ENCODE peak calls at places on chromosomes 3 and 15, in seven cellular contexts. One of them, this sample, is unnamed.

GRCh38 chr3:150922611-150923010 is 17.4 kb upstream of the MINDY4B start:
- DNase-seq in Panc1: no peak
- DNase-seq in HCT116: peak; percentile 21
- DNase-seq in cardiac muscle cell: peak; percentile 22
- DNase-seq in KBM-7: no peak
- DNase-seq in activated naive CD4-positive, alpha-beta T cell treated with anti-CD3 and anti-CD28 coated beads, Interleukin-2, amount 10 ng/mL, durations not matched to agents 7 days and 5 days: no peak
- DNase-seq in fibroblast of pulmonary artery: peak; percentile 6
- DNase-seq in this sample: no peak

GRCh38 chr3:39531681-39532080 is 64.2 kb downstream of the MOBP start:
- DNase-seq in cardiac muscle cell: peak; percentile 92
- DNase-seq in HCT116: peak; percentile 21
- DNase-seq in activated naive CD4-positive, alpha-beta T cell treated with anti-CD3 and anti-CD28 coated beads, Interleukin-2, amount 10 ng/mL, durations not matched to agents 7 days and 5 days: no peak
- DNase-seq in Panc1: no peak
- DNase-seq in KBM-7: no peak
- DNase-seq in fibroblast of pulmonary artery: peak; percentile 95
- DNase-seq in this sample: peak; percentile 89

GRCh38 chr3:197482001-197482400 is 73.8 kb downstream of the BDH1 start:
- DNase-seq in KBM-7: no peak
- DNase-seq in Panc1: no peak
- DNase-seq in fibroblast of pulmonary artery: peak; percentile 39
- DNase-seq in cardiac muscle cell: no peak
- DNase-seq in HCT116: no peak
- DNase-seq in activated naive CD4-positive, alpha-beta T cell treated with anti-CD3 and anti-CD28 coated beads, Interleukin-2, amount 10 ng/mL, durations not matched to agents 7 days and 5 days: no peak
- DNase-seq in this sample: peak; percentile 77

GRCh38 chr15:35507932-35508638 is 37.9 kb downstream of the DPH6 start:
- DNase-seq in cardiac muscle cell: no peak
- DNase-seq in HCT116: no peak
- DNase-seq in activated naive CD4-positive, alpha-beta T cell treated with anti-CD3 and anti-CD28 coated beads, Interleukin-2, amount 10 ng/mL, durations not matched to agents 7 days and 5 days: no peak
- DNase-seq in KBM-7: no peak
- DNase-seq in fibroblast of pulmonary artery: no peak
- DNase-seq in Panc1: no peak
- DNase-seq in this sample: no peak

GRCh38 chr3:46162975-46163550 is 45.0 kb downstream of the CCR1 start:
- DNase-seq in Panc1: no peak
- DNase-seq in HCT116: peak; percentile 67
- DNase-seq in fibroblast of pulmonary artery: no peak
- DNase-seq in cardiac muscle cell: no peak
- DNase-seq in KBM-7: no peak
- DNase-seq in activated naive CD4-positive, alpha-beta T cell treated with anti-CD3 and anti-CD28 coated beads, Interleukin-2, amount 10 ng/mL, durations not matched to agents 7 days and 5 days: no peak
- DNase-seq in this sample: no peak

GRCh38 chr3:101850327-101851048 is 1.2 kb downstream of the NFKBIZ start:
- DNase-seq in HCT116: no peak
- DNase-seq in cardiac muscle cell: peak; percentile 73
- DNase-seq in fibroblast of pulmonary artery: peak; percentile 79
- DNase-seq in Panc1: no peak
- DNase-seq in KBM-7: peak; percentile 81
- DNase-seq in activated naive CD4-positive, alpha-beta T cell treated with anti-CD3 and anti-CD28 coated beads, Interleukin-2, amount 10 ng/mL, durations not matched to agents 7 days and 5 days: peak; percentile 68
- DNase-seq in this sample: peak; percentile 71

GRCh38 chr3:143306419-143306818 is 186.8 kb downstream of the CHST2 start:
- DNase-seq in Panc1: no peak
- DNase-seq in cardiac muscle cell: no peak
- DNase-seq in HCT116: no peak
- DNase-seq in activated naive CD4-positive, alpha-beta T cell treated with anti-CD3 and anti-CD28 coated beads, Interleukin-2, amount 10 ng/mL, durations not matched to agents 7 days and 5 days: no peak
- DNase-seq in KBM-7: no peak
- DNase-seq in fibroblast of pulmonary artery: no peak
- DNase-seq in this sample: peak; percentile 57

GRCh38 chr3:83523470-83524073 is 1435.2 kb upstream of the CADM2 start:
- DNase-seq in HCT116: no peak
- DNase-seq in activated naive CD4-positive, alpha-beta T cell treated with anti-CD3 and anti-CD28 coated beads, Interleukin-2, amount 10 ng/mL, durations not matched to agents 7 days and 5 days: no peak
- DNase-seq in cardiac muscle cell: peak; percentile 39
- DNase-seq in fibroblast of pulmonary artery: peak; percentile 59
- DNase-seq in Panc1: peak; percentile 48
- DNase-seq in KBM-7: peak; percentile 67
- DNase-seq in this sample: peak; percentile 72

GRCh38 chr3:172622916-172623700 is 87.8 kb downstream of the NCEH1 start:
- DNase-seq in activated naive CD4-positive, alpha-beta T cell treated with anti-CD3 and anti-CD28 coated beads, Interleukin-2, amount 10 ng/mL, durations not matched to agents 7 days and 5 days: peak; percentile 55
- DNase-seq in KBM-7: peak; percentile 39
- DNase-seq in fibroblast of pulmonary artery: peak; percentile 78
- DNase-seq in cardiac muscle cell: peak; percentile 70
- DNase-seq in HCT116: no peak
- DNase-seq in Panc1: no peak
- DNase-seq in this sample: peak; percentile 78

GRCh38 chr3:59106085-59106629 is 56.3 kb upstream of the CFAP20DC start:
- DNase-seq in fibroblast of pulmonary artery: no peak
- DNase-seq in HCT116: no peak
- DNase-seq in KBM-7: no peak
- DNase-seq in cardiac muscle cell: no peak
- DNase-seq in Panc1: no peak
- DNase-seq in activated naive CD4-positive, alpha-beta T cell treated with anti-CD3 and anti-CD28 coated beads, Interleukin-2, amount 10 ng/mL, durations not matched to agents 7 days and 5 days: no peak
- DNase-seq in this sample: no peak

GRCh38 chr15:50880651-50881114 is 27.8 kb upstream of the AP4E1 start:
- DNase-seq in KBM-7: no peak
- DNase-seq in HCT116: no peak
- DNase-seq in activated naive CD4-positive, alpha-beta T cell treated with anti-CD3 and anti-CD28 coated beads, Interleukin-2, amount 10 ng/mL, durations not matched to agents 7 days and 5 days: no peak
- DNase-seq in Panc1: peak; percentile 33
- DNase-seq in fibroblast of pulmonary artery: peak; percentile 72
- DNase-seq in cardiac muscle cell: peak; percentile 77
- DNase-seq in this sample: peak; percentile 46

GRCh38 chr3:99943931-99944761 is 126.5 kb downstream of the CMSS1 start:
- DNase-seq in cardiac muscle cell: no peak
- DNase-seq in fibroblast of pulmonary artery: no peak
- DNase-seq in KBM-7: no peak
- DNase-seq in activated naive CD4-positive, alpha-beta T cell treated with anti-CD3 and anti-CD28 coated beads, Interleukin-2, amount 10 ng/mL, durations not matched to agents 7 days and 5 days: no peak
- DNase-seq in Panc1: no peak
- DNase-seq in HCT116: no peak
- DNase-seq in this sample: no peak

GRCh38 chr3:128080323-128080898 is 28.2 kb downstream of the SEC61A1 start:
- DNase-seq in KBM-7: no peak
- DNase-seq in Panc1: no peak
- DNase-seq in cardiac muscle cell: peak; percentile 77
- DNase-seq in activated naive CD4-positive, alpha-beta T cell treated with anti-CD3 and anti-CD28 coated beads, Interleukin-2, amount 10 ng/mL, durations not matched to agents 7 days and 5 days: no peak
- DNase-seq in HCT116: no peak
- DNase-seq in fibroblast of pulmonary artery: peak; percentile 70
- DNase-seq in this sample: peak; percentile 67

GRCh38 chr15:96585634-96586386 is 255.3 kb downstream of the NR2F2 start:
- DNase-seq in cardiac muscle cell: peak; percentile 40
- DNase-seq in HCT116: no peak
- DNase-seq in Panc1: no peak
- DNase-seq in activated naive CD4-positive, alpha-beta T cell treated with anti-CD3 and anti-CD28 coated beads, Interleukin-2, amount 10 ng/mL, durations not matched to agents 7 days and 5 days: no peak
- DNase-seq in fibroblast of pulmonary artery: peak; percentile 41
- DNase-seq in KBM-7: no peak
- DNase-seq in this sample: peak; percentile 37

GRCh38 chr3:50971487-50971924 is 296.8 kb downstream of the DOCK3 start:
- DNase-seq in activated naive CD4-positive, alpha-beta T cell treated with anti-CD3 and anti-CD28 coated beads, Interleukin-2, amount 10 ng/mL, durations not matched to agents 7 days and 5 days: peak; percentile 70
- DNase-seq in HCT116: peak; percentile 73
- DNase-seq in Panc1: peak; percentile 24
- DNase-seq in KBM-7: peak; percentile 82
- DNase-seq in cardiac muscle cell: peak; percentile 58
- DNase-seq in fibroblast of pulmonary artery: peak; percentile 56
- DNase-seq in this sample: peak; percentile 66

GRCh38 chr15:57505056-57505713 is 86.5 kb upstream of the MYZAP start:
- DNase-seq in activated naive CD4-positive, alpha-beta T cell treated with anti-CD3 and anti-CD28 coated beads, Interleukin-2, amount 10 ng/mL, durations not matched to agents 7 days and 5 days: no peak
- DNase-seq in KBM-7: no peak
- DNase-seq in fibroblast of pulmonary artery: peak; percentile 18
- DNase-seq in cardiac muscle cell: no peak
- DNase-seq in Panc1: no peak
- DNase-seq in HCT116: no peak
- DNase-seq in this sample: no peak

GRCh38 chr3:156761007-156761406 is 65.1 kb upstream of the LEKR1 start:
- DNase-seq in Panc1: no peak
- DNase-seq in fibroblast of pulmonary artery: no peak
- DNase-seq in cardiac muscle cell: no peak
- DNase-seq in KBM-7: peak; percentile 58
- DNase-seq in activated naive CD4-positive, alpha-beta T cell treated with anti-CD3 and anti-CD28 coated beads, Interleukin-2, amount 10 ng/mL, durations not matched to agents 7 days and 5 days: no peak
- DNase-seq in HCT116: no peak
- DNase-seq in this sample: no peak

GRCh38 chr15:39574416-39574815 is 6.5 kb upstream of the THBS1 start:
- DNase-seq in fibroblast of pulmonary artery: peak; percentile 51
- DNase-seq in activated naive CD4-positive, alpha-beta T cell treated with anti-CD3 and anti-CD28 coated beads, Interleukin-2, amount 10 ng/mL, durations not matched to agents 7 days and 5 days: no peak
- DNase-seq in HCT116: no peak
- DNase-seq in cardiac muscle cell: peak; percentile 28
- DNase-seq in KBM-7: no peak
- DNase-seq in Panc1: no peak
- DNase-seq in this sample: no peak

GRCh38 chr3:196388946-196389345 is 43.3 kb downstream of the UBXN7 start:
- DNase-seq in KBM-7: no peak
- DNase-seq in cardiac muscle cell: peak; percentile 3
- DNase-seq in activated naive CD4-positive, alpha-beta T cell treated with anti-CD3 and anti-CD28 coated beads, Interleukin-2, amount 10 ng/mL, durations not matched to agents 7 days and 5 days: no peak
- DNase-seq in HCT116: no peak
- DNase-seq in Panc1: no peak
- DNase-seq in fibroblast of pulmonary artery: peak; percentile 22
- DNase-seq in this sample: peak; percentile 48

GRCh38 chr3:156812521-156813335 is 13.4 kb upstream of the LEKR1 start:
- DNase-seq in fibroblast of pulmonary artery: peak; percentile 66
- DNase-seq in cardiac muscle cell: peak; percentile 40
- DNase-seq in Panc1: peak; percentile 82
- DNase-seq in KBM-7: no peak
- DNase-seq in HCT116: no peak
- DNase-seq in activated naive CD4-positive, alpha-beta T cell treated with anti-CD3 and anti-CD28 coated beads, Interleukin-2, amount 10 ng/mL, durations not matched to agents 7 days and 5 days: no peak
- DNase-seq in this sample: peak; percentile 86

GRCh38 chr3:110530902-110531301 is 540.7 kb upstream of the NECTIN3 start:
- DNase-seq in KBM-7: no peak
- DNase-seq in activated naive CD4-positive, alpha-beta T cell treated with anti-CD3 and anti-CD28 coated beads, Interleukin-2, amount 10 ng/mL, durations not matched to agents 7 days and 5 days: no peak
- DNase-seq in HCT116: no peak
- DNase-seq in fibroblast of pulmonary artery: no peak
- DNase-seq in cardiac muscle cell: no peak
- DNase-seq in Panc1: no peak
- DNase-seq in this sample: no peak

GRCh38 chr15:56524915-56525314 is 60.0 kb upstream of the MNS1 start:
- DNase-seq in fibroblast of pulmonary artery: no peak
- DNase-seq in cardiac muscle cell: peak; percentile 25
- DNase-seq in KBM-7: no peak
- DNase-seq in Panc1: no peak
- DNase-seq in HCT116: no peak
- DNase-seq in activated naive CD4-positive, alpha-beta T cell treated with anti-CD3 and anti-CD28 coated beads, Interleukin-2, amount 10 ng/mL, durations not matched to agents 7 days and 5 days: no peak
- DNase-seq in this sample: no peak

GRCh38 chr3:134709563-134710312 is 58.9 kb upstream of the KY start:
- DNase-seq in fibroblast of pulmonary artery: no peak
- DNase-seq in cardiac muscle cell: no peak
- DNase-seq in KBM-7: no peak
- DNase-seq in activated naive CD4-positive, alpha-beta T cell treated with anti-CD3 and anti-CD28 coated beads, Interleukin-2, amount 10 ng/mL, durations not matched to agents 7 days and 5 days: no peak
- DNase-seq in Panc1: no peak
- DNase-seq in HCT116: no peak
- DNase-seq in this sample: no peak

GRCh38 chr15:80010131-80010673 is 39.2 kb upstream of the BCL2A1 start:
- DNase-seq in activated naive CD4-positive, alpha-beta T cell treated with anti-CD3 and anti-CD28 coated beads, Interleukin-2, amount 10 ng/mL, durations not matched to agents 7 days and 5 days: no peak
- DNase-seq in cardiac muscle cell: peak; percentile 10
- DNase-seq in fibroblast of pulmonary artery: peak; percentile 16
- DNase-seq in Panc1: no peak
- DNase-seq in KBM-7: no peak
- DNase-seq in HCT116: no peak
- DNase-seq in this sample: no peak

GRCh38 chr3:57949779-57950618 is 58.2 kb upstream of the FLNB start:
- DNase-seq in fibroblast of pulmonary artery: no peak
- DNase-seq in activated naive CD4-positive, alpha-beta T cell treated with anti-CD3 and anti-CD28 coated beads, Interleukin-2, amount 10 ng/mL, durations not matched to agents 7 days and 5 days: no peak
- DNase-seq in cardiac muscle cell: no peak
- DNase-seq in HCT116: peak; percentile 22
- DNase-seq in Panc1: no peak
- DNase-seq in KBM-7: no peak
- DNase-seq in this sample: no peak

GRCh38 chr15:99476413-99477222 is 89.2 kb upstream of the MEF2A start:
- DNase-seq in activated naive CD4-positive, alpha-beta T cell treated with anti-CD3 and anti-CD28 coated beads, Interleukin-2, amount 10 ng/mL, durations not matched to agents 7 days and 5 days: peak; percentile 63
- DNase-seq in HCT116: no peak
- DNase-seq in KBM-7: peak; percentile 90
- DNase-seq in fibroblast of pulmonary artery: peak; percentile 98
- DNase-seq in cardiac muscle cell: peak; percentile 97
- DNase-seq in Panc1: peak; percentile 83
- DNase-seq in this sample: peak; percentile 51

GRCh38 chr3:129120254-129121004 is 1.2 kb downstream of the RAB43 start:
- DNase-seq in activated naive CD4-positive, alpha-beta T cell treated with anti-CD3 and anti-CD28 coated beads, Interleukin-2, amount 10 ng/mL, durations not matched to agents 7 days and 5 days: peak; percentile 98
- DNase-seq in KBM-7: peak; percentile 98
- DNase-seq in fibroblast of pulmonary artery: peak; percentile 94
- DNase-seq in HCT116: peak; percentile 51
- DNase-seq in Panc1: peak; percentile 28
- DNase-seq in cardiac muscle cell: peak; percentile 95
- DNase-seq in this sample: peak; percentile 97

GRCh38 chr15:86178845-86179244 is 99.2 kb downstream of the AGBL1 start:
- DNase-seq in HCT116: no peak
- DNase-seq in activated naive CD4-positive, alpha-beta T cell treated with anti-CD3 and anti-CD28 coated beads, Interleukin-2, amount 10 ng/mL, durations not matched to agents 7 days and 5 days: no peak
- DNase-seq in KBM-7: no peak
- DNase-seq in cardiac muscle cell: no peak
- DNase-seq in fibroblast of pulmonary artery: no peak
- DNase-seq in Panc1: no peak
- DNase-seq in this sample: no peak

GRCh38 chr3:142896996-142897395 is 8.1 kb upstream of the PCOLCE2 start:
- DNase-seq in HCT116: no peak
- DNase-seq in activated naive CD4-positive, alpha-beta T cell treated with anti-CD3 and anti-CD28 coated beads, Interleukin-2, amount 10 ng/mL, durations not matched to agents 7 days and 5 days: no peak
- DNase-seq in fibroblast of pulmonary artery: no peak
- DNase-seq in Panc1: no peak
- DNase-seq in cardiac muscle cell: no peak
- DNase-seq in KBM-7: no peak
- DNase-seq in this sample: no peak

GRCh38 chr3:126267169-126267975 is 87.0 kb upstream of the ALDH1L1 start:
- DNase-seq in cardiac muscle cell: peak; percentile 98
- DNase-seq in Panc1: no peak
- DNase-seq in activated naive CD4-positive, alpha-beta T cell treated with anti-CD3 and anti-CD28 coated beads, Interleukin-2, amount 10 ng/mL, durations not matched to agents 7 days and 5 days: no peak
- DNase-seq in fibroblast of pulmonary artery: peak; percentile 93
- DNase-seq in KBM-7: no peak
- DNase-seq in HCT116: peak; percentile 35
- DNase-seq in this sample: peak; percentile 87

GRCh38 chr3:179666436-179667035 is 13.7 kb downstream of the USP13 start:
- DNase-seq in KBM-7: no peak
- DNase-seq in cardiac muscle cell: peak; percentile 42
- DNase-seq in fibroblast of pulmonary artery: peak; percentile 34
- DNase-seq in HCT116: no peak
- DNase-seq in Panc1: no peak
- DNase-seq in activated naive CD4-positive, alpha-beta T cell treated with anti-CD3 and anti-CD28 coated beads, Interleukin-2, amount 10 ng/mL, durations not matched to agents 7 days and 5 days: no peak
- DNase-seq in this sample: peak; percentile 29

GRCh38 chr3:132783152-132783551 is 60.9 kb upstream of the NPHP3 start:
- DNase-seq in fibroblast of pulmonary artery: peak; percentile 8
- DNase-seq in cardiac muscle cell: peak; percentile 44
- DNase-seq in activated naive CD4-positive, alpha-beta T cell treated with anti-CD3 and anti-CD28 coated beads, Interleukin-2, amount 10 ng/mL, durations not matched to agents 7 days and 5 days: no peak
- DNase-seq in Panc1: no peak
- DNase-seq in KBM-7: no peak
- DNase-seq in HCT116: no peak
- DNase-seq in this sample: no peak

GRCh38 chr3:61562810-61563613 is 1.6 kb downstream of the PTPRG start:
- DNase-seq in cardiac muscle cell: peak; percentile 52
- DNase-seq in fibroblast of pulmonary artery: peak; percentile 41
- DNase-seq in Panc1: no peak
- DNase-seq in activated naive CD4-positive, alpha-beta T cell treated with anti-CD3 and anti-CD28 coated beads, Interleukin-2, amount 10 ng/mL, durations not matched to agents 7 days and 5 days: no peak
- DNase-seq in KBM-7: peak; percentile 34
- DNase-seq in HCT116: no peak
- DNase-seq in this sample: peak; percentile 5

This sample was measured in lung microvascular endothelial cell.